ENCODE peak calls at places on chromosomes 4 and X, in four cellular contexts. T is thoracic aorta, Y is psoas muscle, P is tibial nerve. K is an unnamed sample.
A peak's percentile ranks its signal among the peaks of the same experiment; 100 is the strongest.

GRCh38 chrX:1492421-1493012 is 39.8 kb upstream of the ASMTL start:
- DNase-seq in T (no peak), Y (no peak), P (no peak), K (no peak)

GRCh38 chr4:13329963-13330362 is 154.2 kb downstream of the RAB28 start:
- DNase-seq in T (no peak), Y (no peak), P (no peak), K (no peak)

GRCh38 chrX:40550069-40550468 is 30.7 kb upstream of the ATP6AP2 start:
- DNase-seq in T (no peak), Y (no peak), P (no peak), K (no peak)

GRCh38 chrX:14528629-14529287 is 578 bp upstream of the GLRA2 start:
- DNase-seq in T (no peak), Y (peak; percentile 11), P (peak; percentile 15), K (peak; percentile 53)

GRCh38 chr4:1249148-1249730 is 309 bp upstream of the CTBP1 start:
- DNase-seq in T (no peak), Y (peak; percentile 90), P (peak; percentile 75), K (peak; percentile 96)

GRCh38 chr4:2066011-2066551 is 7.0 kb downstream of the NAT8L start:
- DNase-seq in T (no peak), Y (no peak), P (no peak), K (peak; percentile 48)

GRCh38 chrX:74377282-74377681 is 44.0 kb upstream of the SLC16A2 start:
- DNase-seq in T (no peak), Y (no peak), P (no peak), K (no peak)

GRCh38 chr4:47085661-47086060 is 54.3 kb downstream of the GABRB1 start:
- DNase-seq in T (no peak), Y (no peak), P (no peak), K (no peak)

GRCh38 chr4:4666187-4666586 is 124.3 kb upstream of the STX18 start:
- DNase-seq in T (no peak), Y (no peak), P (no peak), K (no peak)

GRCh38 chr4:78689224-78689623 is 86.9 kb upstream of the BMP2K start:
- DNase-seq in T (no peak), Y (no peak), P (no peak), K (no peak)

GRCh38 chr4:150310159-150310895 is 232.1 kb downstream of the DCLK2 start:
- DNase-seq in T (no peak), Y (no peak), P (no peak), K (no peak)

GRCh38 chr4:130238121-130238520 is 1142.2 kb downstream of the C4orf33 start:
- DNase-seq in T (no peak), Y (no peak), P (no peak), K (no peak)

GRCh38 chrX:123731987-123732678 is 719 bp downstream of the THOC2 start:
- DNase-seq in T (no peak), Y (peak; percentile 15), P (no peak), K (peak; percentile 74)

GRCh38 chr4:184824081-184824775 is 1.5 kb downstream of the ACSL1 start:
- DNase-seq in T (no peak), Y (no peak), P (no peak), K (no peak)

GRCh38 chr4:70508801-70509200 is 9.6 kb upstream of the AMTN start:
- DNase-seq in T (no peak), Y (no peak), P (no peak), K (no peak)

DNA sequence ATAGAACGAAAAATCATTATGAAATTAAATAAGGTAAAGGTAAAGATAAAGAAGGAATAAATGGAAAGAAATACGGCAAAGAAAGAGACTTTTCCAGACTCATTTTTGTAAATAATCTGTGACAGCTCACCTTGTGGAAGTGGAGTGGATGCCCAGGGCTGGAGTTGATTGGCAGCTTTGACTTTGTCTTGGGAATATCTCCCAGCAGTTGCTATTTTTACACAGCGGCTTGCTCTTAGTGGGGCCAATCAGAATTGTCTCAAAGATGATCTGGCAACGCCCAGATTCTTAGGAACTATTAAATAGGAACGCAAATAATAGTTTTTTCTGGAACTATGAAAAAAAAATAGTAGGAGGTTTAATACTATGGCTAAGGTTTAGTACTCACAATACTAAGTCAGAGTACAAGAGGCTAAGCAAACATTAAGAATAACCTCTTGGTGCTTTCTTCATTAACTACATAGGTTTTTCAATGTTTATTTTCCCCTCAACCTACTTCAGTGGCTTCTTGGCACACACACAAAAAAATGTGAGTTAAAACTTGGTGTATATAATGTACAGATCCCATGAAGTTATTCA is 132.8 kb downstream of the TRAM1L1 start:
- DNase-seq in T (no peak), Y (no peak), P (no peak), K (no peak)
- TF ChIP-seq CTCF in T (no peak), Y (no peak), P (no peak), K (no peak)

GRCh38 chr4:54781771-54782170 is 124.0 kb downstream of the KIT start:
- DNase-seq in T (peak; percentile 27), Y (peak; percentile 15), P (no peak), K (peak; percentile 63)
- H3K4me1 ChIP-seq in T (peaks cover 30% of the 10 kb centered on the region), Y (no peaks in the 10 kb centered on the region), P (peaks cover 4% of the 10 kb centered on the region), K (no peaks in the 10 kb centered on the region)

GRCh38 chr4:111475001-111475400 is 670.3 kb upstream of the FAM241A start:
- DNase-seq in T (no peak), Y (no peak), P (no peak), K (no peak)
- TF ChIP-seq CTCF in T (peak; percentile 38), Y (peak; percentile 50), P (peak; percentile 8), K (peak; percentile 16)

DNA sequence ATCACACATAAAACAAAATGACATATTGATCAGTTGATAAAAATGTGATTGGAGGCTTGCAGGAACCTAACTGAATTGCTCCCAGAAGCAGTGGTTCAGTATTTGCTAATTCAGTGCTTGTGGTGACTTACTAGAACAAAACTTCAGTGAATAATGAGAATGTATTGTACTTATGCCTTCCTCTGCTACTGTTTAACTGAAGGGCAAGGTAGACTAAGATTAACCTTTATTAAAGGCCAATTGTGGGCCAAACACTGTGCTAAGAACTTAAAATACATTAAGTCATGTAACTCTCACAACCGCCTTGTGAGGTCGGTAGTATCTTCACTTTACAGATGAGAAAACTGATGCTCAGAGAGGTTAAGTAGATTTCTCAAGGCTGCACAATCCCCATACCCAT is 14.9 kb downstream of the IGFBP7 start:
- DNase-seq in T (no peak), Y (no peak), P (no peak), K (no peak)
- H3K4me1 ChIP-seq in T (peaks cover 73% of the 10 kb centered on the region), Y (peaks cover under 1% of the 10 kb centered on the region), P (peaks cover 22% of the 10 kb centered on the region), K (peaks cover 75% of the 10 kb centered on the region)

GRCh38 chr4:83613994-83614393 is 78.1 kb downstream of the GPAT3 start:
- DNase-seq in T (no peak), Y (no peak), P (no peak), K (no peak)
- TF ChIP-seq CTCF in T (no peak), Y (no peak), P (no peak), K (no peak)

GRCh38 chr4:81198609-81199008 is 16.4 kb downstream of the PRKG2 start:
- DNase-seq in T (no peak), Y (no peak), P (no peak), K (no peak)
- H3K4me1 ChIP-seq in T (no peaks in the 10 kb centered on the region), Y (no peaks in the 10 kb centered on the region), P (no peaks in the 10 kb centered on the region), K (no peaks in the 10 kb centered on the region)

DNA sequence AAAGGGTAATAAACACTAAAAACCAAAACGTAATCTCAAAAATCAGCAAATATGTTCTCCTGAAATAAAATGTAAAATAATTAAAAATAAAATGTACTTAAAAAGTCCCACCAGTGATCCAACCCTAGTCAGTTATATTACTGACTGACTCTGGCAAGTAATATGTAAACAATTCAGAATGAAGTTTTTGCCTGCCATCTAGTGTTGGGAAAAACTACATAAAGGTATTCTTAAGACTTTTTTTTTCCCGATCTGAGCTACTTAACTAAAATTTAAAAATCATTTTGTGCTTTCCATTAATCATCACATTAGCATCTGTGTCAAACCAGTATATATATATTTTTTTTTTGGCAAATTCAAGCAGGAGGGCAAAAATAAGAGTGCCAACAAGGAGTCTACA is 24.0 kb downstream of the RCHY1 start:
- DNase-seq in T (no peak), Y (no peak), P (no peak), K (no peak)
- TF ChIP-seq CTCF in T (peak; percentile 28), Y (peak; percentile 25), P (no peak), K (peak; percentile 2)